ENCODE peak calls at places on chromosomes 3 and 15, in four cellular contexts. Z is esophagus squamous epithelium, D is heart right ventricle, C is prostate gland. J is an unnamed sample.

GRCh38 chr3:168417016-168417415 is 321.3 kb upstream of the GOLIM4 start:
- DNase-seq in Z (no peak), D (no peak), C (no peak), J (no peak)

GRCh38 chr3:138081371-138082084 is 33.9 kb downstream of the DZIP1L start:
- DNase-seq in Z (no peak), D (no peak), C (no peak), J (no peak)

GRCh38 chr15:59298255-59298856 is 74.3 kb downstream of the MYO1E start:
- DNase-seq in Z (no peak), D (no peak), C (no peak), J (no peak)

GRCh38 chr15:95887666-95888480 is 442.6 kb upstream of the NR2F2 start:
- DNase-seq in Z (no peak), D (no peak), C (no peak), J (no peak)

GRCh38 chr3:182738583-182739514 is 54.5 kb upstream of the ATP11B start:
- DNase-seq in Z (no peak), D (no peak), C (peak; percentile 60), J (peak; percentile 75)

GRCh38 chr3:10721101-10721500 is 94.9 kb upstream of the SLC6A11 start:
- DNase-seq in Z (no peak), D (no peak), C (no peak), J (no peak)

GRCh38 chr15:23073890-23074631 is 34.7 kb upstream of the TUBGCP5 start:
- DNase-seq in Z (no peak), D (no peak), C (peak; percentile 59), J (peak; percentile 2)

GRCh38 chr3:117903226-117903625 is 1131.4 kb downstream of the IGSF11 start:
- DNase-seq in Z (no peak), D (no peak), C (no peak), J (no peak)

GRCh38 chr3:147130461-147130860 is 275.9 kb downstream of the ZIC4 start:
- DNase-seq in Z (no peak), D (no peak), C (no peak), J (no peak)

GRCh38 chr15:77027111-77027696 is 32.3 kb downstream of the PSTPIP1 start:
- DNase-seq in Z (no peak), D (no peak), C (no peak), J (no peak)

GRCh38 chr3:13710251-13710650 is 161.3 kb downstream of the FBLN2 start:
- DNase-seq in Z (no peak), D (no peak), C (no peak), J (no peak)

GRCh38 chr15:48361690-48362089 is 30.5 kb downstream of the DUT start:
- DNase-seq in Z (no peak), D (no peak), C (no peak), J (no peak)

GRCh38 chr3:147305533-147306241 is 100.7 kb downstream of the ZIC4 start:
- DNase-seq in Z (no peak), D (no peak), C (no peak), J (no peak)

GRCh38 chr15:22952826-22953579 is 27.2 kb downstream of the CYFIP1 start:
- DNase-seq in Z (no peak), D (no peak), C (no peak), J (no peak)

GRCh38 chr15:101827257-101827656 is 15.3 kb downstream of the OR4F15 start:
- DNase-seq in Z (no peak), D (no peak), C (no peak), J (no peak)

GRCh38 chr3:153038367-153038766 is 123.7 kb upstream of the RAP2B start:
- DNase-seq in Z (no peak), D (no peak), C (no peak), J (no peak)

GRCh38 chr3:29898609-29899008 is 617.7 kb downstream of the RBMS3 start:
- DNase-seq in Z (no peak), D (no peak), C (no peak), J (no peak)

GRCh38 chr3:128051459-128051836 is 789 bp upstream of the SEC61A1 start:
- DNase-seq in Z (no peak), D (no peak), C (no peak), J (no peak)

GRCh38 chr3:34382859-34383258 is 584.4 kb downstream of the PDCD6IP start:
- DNase-seq in Z (no peak), D (no peak), C (no peak), J (peak; percentile 61)

GRCh38 chr3:124787490-124788195 is 57.4 kb downstream of the UMPS start:
- DNase-seq in Z (no peak), D (no peak), C (no peak), J (no peak)

GRCh38 chr3:71444028-71444860 is 139.3 kb downstream of the FOXP1 start:
- DNase-seq in Z (peak; percentile 38), D (no peak), C (peak; percentile 86), J (peak; percentile 64)

GRCh38 chr3:71441217-71441924 is 142.2 kb downstream of the FOXP1 start:
- DNase-seq in Z (no peak), D (peak; percentile 37), C (no peak), J (no peak)

GRCh38 chr3:71442648-71443047 is 140.9 kb downstream of the FOXP1 start:
- DNase-seq in Z (no peak), D (no peak), C (no peak), J (no peak)

GRCh38 chr3:71443332-71443731 is 140.2 kb downstream of the FOXP1 start:
- DNase-seq in Z (no peak), D (no peak), C (no peak), J (no peak)

DNA sequence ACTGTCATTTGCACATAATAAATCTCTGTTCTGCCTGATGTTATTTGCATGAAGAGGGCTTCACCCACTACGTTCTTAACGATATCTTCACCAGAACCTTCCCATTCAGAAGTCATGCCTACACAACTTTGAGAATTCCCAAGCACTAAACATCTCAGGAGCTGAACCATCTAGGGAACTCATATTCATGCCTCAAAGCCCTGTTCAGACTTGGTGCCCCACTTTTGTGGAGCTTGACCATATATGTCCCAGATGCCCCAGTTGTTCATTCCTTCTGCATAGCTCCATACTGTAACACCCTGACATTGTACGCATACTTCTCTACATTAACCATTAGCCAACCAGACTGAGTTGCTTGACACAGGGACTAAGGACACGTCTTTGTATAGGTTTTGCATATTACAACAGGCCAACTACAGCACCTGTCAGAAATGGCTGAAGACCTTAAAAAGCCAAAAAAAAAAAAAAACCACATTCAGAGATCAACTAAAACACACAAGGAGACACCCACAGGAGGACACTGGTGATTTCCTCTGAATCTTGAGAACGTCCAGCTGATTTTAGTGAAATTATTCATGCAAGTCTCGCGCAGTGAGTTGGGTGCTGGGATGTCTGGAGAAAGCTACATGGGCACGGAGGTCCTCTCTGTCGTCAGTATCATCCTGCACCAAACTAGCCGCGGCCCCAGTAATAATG is 141.5 kb downstream of the FOXP1 start:
- DNase-seq in Z (no peak), D (no peak), C (no peak), J (no peak)
- H3K4me1 ChIP-seq in Z (peaks cover 100% of the 10 kb centered on the region), D (peaks cover 12% of the 10 kb centered on the region), C (peaks cover 13% of the 10 kb centered on the region), J (no peaks in the 10 kb centered on the region)

GRCh38 chr3:190517696-190518095 is 3.8 kb downstream of the IL1RAP start:
- DNase-seq in Z (no peak), D (no peak), C (no peak), J (no peak)

GRCh38 chr3:190516416-190516815 is 2.5 kb downstream of the IL1RAP start:
- DNase-seq in Z (no peak), D (no peak), C (no peak), J (no peak)

GRCh38 chr3:190522621-190523222 is 8.8 kb downstream of the IL1RAP start:
- DNase-seq in Z (no peak), D (no peak), C (no peak), J (no peak)

GRCh38 chr3:190521998-190522397 is 8.1 kb downstream of the IL1RAP start:
- DNase-seq in Z (no peak), D (no peak), C (no peak), J (no peak)

DNA sequence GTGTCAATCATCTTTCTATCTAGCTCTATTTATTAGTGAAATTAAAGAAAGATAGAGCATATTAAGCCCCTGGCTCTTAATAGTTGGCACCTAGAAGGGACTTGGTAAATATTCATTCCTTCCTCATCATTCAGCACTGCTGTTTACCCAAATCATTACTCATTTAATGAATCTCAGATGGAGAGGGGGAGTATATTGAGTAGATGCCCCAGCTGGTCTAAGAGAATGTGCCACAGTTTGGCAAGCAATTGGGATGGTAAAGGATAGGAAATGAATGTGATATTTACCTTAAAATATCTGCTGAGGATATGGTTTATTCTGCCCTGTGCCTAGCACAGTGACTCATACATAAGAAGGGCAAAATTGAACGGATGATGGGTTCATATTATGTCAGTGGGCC is 6.0 kb downstream of the IL1RAP start:
- DNase-seq in Z (no peak), D (no peak), C (no peak), J (no peak)
- H3K4me3 ChIP-seq in Z (no peak overlapping the region), D (no peak overlapping the region), C (no peak overlapping the region), J (no peak overlapping the region)

GRCh38 chr3:16174389-16174788 is at the start of gene GALNT15:
- DNase-seq in Z (peak; percentile 29), D (peak; percentile 87), C (peak; percentile 52), J (no peak)
- H3K4me1 ChIP-seq in Z (peaks cover 38% of the 10 kb centered on the region), D (peaks cover 18% of the 10 kb centered on the region), C (peaks cover 2% of the 10 kb centered on the region), J (no peaks in the 10 kb centered on the region)

DNA sequence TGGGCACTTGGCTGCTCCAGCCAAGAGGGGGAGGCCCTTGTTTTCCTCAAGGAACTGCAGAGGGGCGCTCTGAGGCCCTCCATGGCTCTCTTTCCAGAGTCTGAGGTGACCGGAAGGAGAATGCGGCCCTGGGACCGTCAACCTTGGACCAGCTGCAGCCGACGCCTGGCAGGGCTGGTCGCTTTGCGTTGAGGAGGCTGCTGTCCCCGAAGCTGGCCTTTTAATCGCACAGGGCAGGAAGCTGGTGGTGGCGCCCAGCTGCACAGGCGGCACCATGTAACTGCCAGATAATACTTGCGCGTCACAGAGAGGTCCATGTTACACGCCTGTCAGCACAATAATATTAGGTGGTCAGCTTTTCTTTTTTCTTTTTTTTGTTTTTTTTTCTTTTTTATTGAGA is 875 bp upstream of the HLTF start:
- DNase-seq in Z (no peak), D (no peak), C (no peak), J (no peak)
- H3K4me3 ChIP-seq in Z (no peak overlapping the region), D (no peak overlapping the region), C (no peak overlapping the region), J (no peak overlapping the region)

GRCh38 chr15:64891546-64891945 is 20.2 kb upstream of the ANKDD1A start:
- DNase-seq in Z (no peak), D (no peak), C (no peak), J (no peak)

GRCh38 chr15:64893481-64894394 is 18.0 kb upstream of the ANKDD1A start:
- DNase-seq in Z (peak; percentile 88), D (peak; percentile 96), C (peak; percentile 80), J (peak; percentile 82)

GRCh38 chr15:64894395-64895056 is 17.2 kb upstream of the ANKDD1A start:
- DNase-seq in Z (peak; percentile 27), D (peak; percentile 36), C (peak; percentile 11), J (peak; percentile 64)

GRCh38 chr15:64895285-64896065 is 16.2 kb upstream of the ANKDD1A start:
- DNase-seq in Z (no peak), D (no peak), C (no peak), J (peak; percentile 75)

GRCh38 chr15:64892850-64893403 is 18.8 kb upstream of the ANKDD1A start:
- DNase-seq in Z (no peak), D (no peak), C (no peak), J (no peak)
- H3K4me1 ChIP-seq in Z (peaks cover 66% of the 10 kb centered on the region), D (peaks cover 44% of the 10 kb centered on the region), C (peaks cover 3% of the 10 kb centered on the region), J (peaks cover 29% of the 10 kb centered on the region)

J was measured in small intestine.